ENCODE peak calls at places on chromosomes 7 and 10, in six cellular contexts. One of them, this sample, is unnamed.

GRCh38 chr7:50304158-50304910 is at the start of gene IKZF1:
- DNase-seq in neural progenitor cell: peak
- DNase-seq in brain microvascular endothelial cell: no peak
- DNase-seq in PC-3: no peak
- DNase-seq in AG10803: no peak
- DNase-seq in GM10248: peak
- DNase-seq in this sample: no peak

GRCh38 chr7:155365146-155365874 is 67.6 kb downstream of the INSIG1 start:
- DNase-seq in neural progenitor cell: no peak
- DNase-seq in brain microvascular endothelial cell: no peak
- DNase-seq in PC-3: no peak
- DNase-seq in AG10803: no peak
- DNase-seq in GM10248: no peak
- DNase-seq in this sample: no peak

GRCh38 chr10:127024655-127025054 is 119.4 kb downstream of the DOCK1 start:
- DNase-seq in neural progenitor cell: no peak
- DNase-seq in brain microvascular endothelial cell: no peak
- DNase-seq in PC-3: no peak
- DNase-seq in AG10803: peak
- DNase-seq in GM10248: no peak
- DNase-seq in this sample: peak

GRCh38 chr10:2898509-2898860 is 168.9 kb upstream of the PFKP start:
- DNase-seq in neural progenitor cell: no peak
- DNase-seq in brain microvascular endothelial cell: no peak
- DNase-seq in PC-3: no peak
- DNase-seq in AG10803: no peak
- DNase-seq in GM10248: no peak
- DNase-seq in this sample: no peak

GRCh38 chr10:19683326-19683725 is 132.9 kb upstream of the PLXDC2 start:
- DNase-seq in neural progenitor cell: peak
- DNase-seq in brain microvascular endothelial cell: peak
- DNase-seq in PC-3: no peak
- DNase-seq in AG10803: no peak
- DNase-seq in GM10248: no peak
- DNase-seq in this sample: peak

GRCh38 chr10:115861864-115862263 is 411.1 kb downstream of the GFRA1 start:
- DNase-seq in neural progenitor cell: no peak
- DNase-seq in brain microvascular endothelial cell: peak
- DNase-seq in PC-3: peak
- DNase-seq in AG10803: peak
- DNase-seq in GM10248: no peak
- DNase-seq in this sample: peak

GRCh38 chr7:24669971-24670591 is 87.2 kb downstream of the GSDME start:
- DNase-seq in neural progenitor cell: peak
- DNase-seq in brain microvascular endothelial cell: no peak
- DNase-seq in PC-3: no peak
- DNase-seq in AG10803: no peak
- DNase-seq in GM10248: no peak
- DNase-seq in this sample: no peak

GRCh38 chr10:73991203-73991602 is 6.7 kb upstream of the VCL start:
- DNase-seq in neural progenitor cell: no peak
- DNase-seq in brain microvascular endothelial cell: no peak
- DNase-seq in PC-3: no peak
- DNase-seq in AG10803: no peak
- DNase-seq in GM10248: no peak
- DNase-seq in this sample: no peak

GRCh38 chr7:27151341-27151944 is 940 bp downstream of the HOXA3 start:
- DNase-seq in neural progenitor cell: no peak
- DNase-seq in brain microvascular endothelial cell: no peak
- DNase-seq in PC-3: peak
- DNase-seq in AG10803: no peak
- DNase-seq in GM10248: no peak
- DNase-seq in this sample: no peak

GRCh38 chr7:134547738-134548054 is 1.2 kb upstream of the AKR1B15 start:
- DNase-seq in neural progenitor cell: peak
- DNase-seq in brain microvascular endothelial cell: peak
- DNase-seq in PC-3: peak
- DNase-seq in AG10803: peak
- DNase-seq in GM10248: peak
- DNase-seq in this sample: peak

GRCh38 chr10:4086041-4086886 is 301.3 kb upstream of the KLF6 start:
- DNase-seq in neural progenitor cell: peak
- DNase-seq in brain microvascular endothelial cell: no peak
- DNase-seq in PC-3: no peak
- DNase-seq in AG10803: no peak
- DNase-seq in GM10248: no peak
- DNase-seq in this sample: peak

GRCh38 chr10:95183451-95184230 is 10.4 kb upstream of the ACSM6 start:
- DNase-seq in neural progenitor cell: peak
- DNase-seq in brain microvascular endothelial cell: peak
- DNase-seq in PC-3: peak
- DNase-seq in AG10803: peak
- DNase-seq in GM10248: peak
- DNase-seq in this sample: peak

GRCh38 chr10:78759448-78760120 is 309.2 kb upstream of the ZMIZ1 start:
- DNase-seq in neural progenitor cell: no peak
- DNase-seq in brain microvascular endothelial cell: no peak
- DNase-seq in PC-3: no peak
- DNase-seq in AG10803: no peak
- DNase-seq in GM10248: no peak
- DNase-seq in this sample: no peak

GRCh38 chr7:95157381-95157780 is 167.0 kb downstream of the PON1 start:
- DNase-seq in neural progenitor cell: peak
- DNase-seq in brain microvascular endothelial cell: no peak
- DNase-seq in PC-3: no peak
- DNase-seq in AG10803: no peak
- DNase-seq in GM10248: no peak
- DNase-seq in this sample: no peak

GRCh38 chr10:95963202-95963991 is 55.6 kb downstream of the CC2D2B start:
- DNase-seq in neural progenitor cell: no peak
- DNase-seq in brain microvascular endothelial cell: no peak
- DNase-seq in PC-3: no peak
- DNase-seq in AG10803: no peak
- DNase-seq in GM10248: no peak
- DNase-seq in this sample: no peak

GRCh38 chr10:396535-397220 is 261.4 kb downstream of the ZMYND11 start:
- DNase-seq in neural progenitor cell: no peak
- DNase-seq in brain microvascular endothelial cell: no peak
- DNase-seq in PC-3: no peak
- DNase-seq in AG10803: no peak
- DNase-seq in GM10248: no peak
- DNase-seq in this sample: no peak

GRCh38 chr10:73553316-73553715 is 37.8 kb downstream of the USP54 start:
- DNase-seq in neural progenitor cell: peak
- DNase-seq in brain microvascular endothelial cell: no peak
- DNase-seq in PC-3: no peak
- DNase-seq in AG10803: no peak
- DNase-seq in GM10248: no peak
- DNase-seq in this sample: no peak

DNA sequence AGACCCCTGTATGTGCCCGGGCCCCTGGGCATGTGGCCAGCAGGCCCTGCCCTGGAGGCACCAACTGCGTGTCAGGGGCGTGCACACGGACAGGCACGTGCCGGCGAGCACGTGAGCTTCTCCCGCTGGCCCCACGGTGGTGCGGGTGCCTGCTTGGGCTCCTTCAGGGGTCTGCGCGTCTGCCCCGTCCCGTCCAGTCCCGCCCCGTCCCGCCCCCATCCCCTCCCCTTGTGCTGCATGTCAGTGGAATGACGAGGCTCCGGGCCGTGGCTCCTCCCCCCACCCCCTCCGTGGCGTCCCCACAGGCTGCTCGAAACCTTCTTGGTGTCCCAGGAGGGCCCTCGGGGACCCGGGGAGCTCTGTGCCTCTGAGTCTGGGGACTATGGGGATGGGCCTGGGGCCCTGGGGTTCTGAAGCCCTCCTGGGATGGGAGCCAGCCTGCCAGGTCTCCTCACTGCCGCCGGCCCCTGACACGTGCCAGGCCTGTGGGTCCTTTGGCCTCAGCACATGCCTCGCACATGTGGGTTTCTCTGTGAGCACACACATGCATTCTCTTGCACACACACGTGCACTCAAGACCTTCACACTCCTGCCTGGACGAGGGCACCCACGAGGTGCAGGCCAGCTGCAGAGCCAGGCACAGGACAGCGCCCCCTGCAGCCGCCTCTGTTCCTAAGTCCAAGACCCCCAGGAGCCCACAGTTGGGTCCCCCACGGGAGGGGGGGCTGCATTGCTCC is 27.5 kb upstream of the AMZ1 start:
- DNase-seq in neural progenitor cell: peak
- DNase-seq in brain microvascular endothelial cell: no peak
- DNase-seq in PC-3: no peak
- DNase-seq in AG10803: no peak
- DNase-seq in GM10248: no peak
- DNase-seq in this sample: no peak
- TF ChIP-seq CTCF in neural progenitor cell: peak
- TF ChIP-seq CTCF in brain microvascular endothelial cell: peak
- TF ChIP-seq CTCF in PC-3: peak
- TF ChIP-seq CTCF in AG10803: peak
- TF ChIP-seq CTCF in GM10248: no peak
- TF ChIP-seq CTCF in this sample: peak

GRCh38 chr7:131369354-131369753 is 41.7 kb downstream of the MKLN1 start:
- DNase-seq in neural progenitor cell: no peak
- DNase-seq in brain microvascular endothelial cell: no peak
- DNase-seq in PC-3: peak
- DNase-seq in AG10803: no peak
- DNase-seq in GM10248: no peak
- DNase-seq in this sample: no peak

GRCh38 chr7:131372554-131372953 is 44.9 kb downstream of the MKLN1 start:
- DNase-seq in neural progenitor cell: no peak
- DNase-seq in brain microvascular endothelial cell: no peak
- DNase-seq in PC-3: no peak
- DNase-seq in AG10803: no peak
- DNase-seq in GM10248: no peak
- DNase-seq in this sample: no peak

GRCh38 chr7:131374821-131375220 is 47.1 kb downstream of the MKLN1 start:
- DNase-seq in neural progenitor cell: no peak
- DNase-seq in brain microvascular endothelial cell: no peak
- DNase-seq in PC-3: no peak
- DNase-seq in AG10803: no peak
- DNase-seq in GM10248: no peak
- DNase-seq in this sample: no peak

GRCh38 chr7:131371411-131371810 is 43.7 kb downstream of the MKLN1 start:
- DNase-seq in neural progenitor cell: no peak
- DNase-seq in brain microvascular endothelial cell: no peak
- DNase-seq in PC-3: no peak
- DNase-seq in AG10803: no peak
- DNase-seq in GM10248: no peak
- DNase-seq in this sample: no peak

GRCh38 chr7:131370523-131370968 is 42.9 kb downstream of the MKLN1 start:
- DNase-seq in neural progenitor cell: peak
- DNase-seq in brain microvascular endothelial cell: peak
- DNase-seq in PC-3: peak
- DNase-seq in AG10803: peak
- DNase-seq in GM10248: no peak
- DNase-seq in this sample: peak
- TF ChIP-seq CTCF in neural progenitor cell: no peak
- TF ChIP-seq CTCF in brain microvascular endothelial cell: no peak
- TF ChIP-seq CTCF in PC-3: no peak
- TF ChIP-seq CTCF in AG10803: no peak
- TF ChIP-seq CTCF in GM10248: no peak
- TF ChIP-seq CTCF in this sample: no peak

DNA sequence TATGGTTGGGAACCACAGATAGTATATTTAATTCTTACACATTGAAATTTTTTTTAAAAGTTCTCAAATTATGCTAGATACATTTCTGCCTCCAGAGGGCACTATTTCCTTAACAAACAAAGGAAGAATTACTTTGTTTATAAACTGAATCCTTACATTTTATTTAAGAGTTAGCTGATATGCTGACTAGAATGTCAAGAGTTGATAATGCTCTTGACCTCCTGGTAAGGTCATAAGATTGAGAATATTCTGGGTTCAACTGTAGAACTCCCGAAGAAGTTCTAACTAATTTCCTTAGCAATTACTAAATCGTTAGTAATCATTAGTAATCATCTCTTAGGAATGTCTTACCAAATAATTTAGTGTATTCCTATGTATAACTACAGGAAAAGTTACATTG is 95.3 kb upstream of the CYP26C1 start:
- DNase-seq in neural progenitor cell: peak
- DNase-seq in brain microvascular endothelial cell: no peak
- DNase-seq in PC-3: peak
- DNase-seq in AG10803: peak
- DNase-seq in GM10248: peak
- DNase-seq in this sample: peak
- TF ChIP-seq CTCF in neural progenitor cell: peak
- TF ChIP-seq CTCF in brain microvascular endothelial cell: peak
- TF ChIP-seq CTCF in PC-3: peak
- TF ChIP-seq CTCF in AG10803: peak
- TF ChIP-seq CTCF in GM10248: peak
- TF ChIP-seq CTCF in this sample: peak

GRCh38 chr7:106109521-106110237 is 2.4 kb downstream of the SYPL1 start:
- DNase-seq in neural progenitor cell: no peak
- DNase-seq in brain microvascular endothelial cell: no peak
- DNase-seq in PC-3: no peak
- DNase-seq in AG10803: no peak
- DNase-seq in GM10248: no peak
- DNase-seq in this sample: no peak
- TF ChIP-seq CTCF in neural progenitor cell: no peak
- TF ChIP-seq CTCF in brain microvascular endothelial cell: no peak
- TF ChIP-seq CTCF in PC-3: no peak
- TF ChIP-seq CTCF in AG10803: no peak
- TF ChIP-seq CTCF in GM10248: no peak
- TF ChIP-seq CTCF in this sample: no peak

GRCh38 chr10:80204801-80205477 is 398 bp downstream of the ANXA11 start:
- DNase-seq in neural progenitor cell: peak
- DNase-seq in brain microvascular endothelial cell: no peak
- DNase-seq in PC-3: peak
- DNase-seq in AG10803: no peak
- DNase-seq in GM10248: peak
- DNase-seq in this sample: peak
- TF ChIP-seq CTCF in neural progenitor cell: no peak
- TF ChIP-seq CTCF in brain microvascular endothelial cell: no peak
- TF ChIP-seq CTCF in PC-3: no peak
- TF ChIP-seq CTCF in AG10803: no peak
- TF ChIP-seq CTCF in GM10248: no peak
- TF ChIP-seq CTCF in this sample: no peak

DNA sequence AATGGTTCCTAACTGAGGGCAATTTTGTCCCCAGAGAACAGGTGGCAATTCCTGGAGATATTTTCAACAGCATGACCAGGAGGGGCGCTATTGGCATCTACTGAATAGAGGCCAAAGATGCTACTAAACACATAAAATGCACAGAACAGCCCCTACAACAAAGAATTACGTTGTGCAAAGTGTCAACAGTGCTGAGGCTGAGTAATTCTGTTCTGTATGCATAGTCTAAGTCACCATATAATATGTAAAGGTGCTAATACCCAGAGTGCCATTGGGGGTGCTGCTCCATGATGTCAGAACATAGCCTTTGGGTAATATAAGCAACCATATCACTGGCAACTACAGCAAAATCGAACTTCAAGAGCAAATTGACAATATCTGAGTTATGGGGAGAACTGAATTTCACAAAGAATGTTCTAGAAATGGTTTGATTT is 213.3 kb upstream of the PHYHIPL start:
- DNase-seq in neural progenitor cell: peak
- DNase-seq in brain microvascular endothelial cell: no peak
- DNase-seq in PC-3: peak
- DNase-seq in AG10803: no peak
- DNase-seq in GM10248: no peak
- DNase-seq in this sample: no peak
- TF ChIP-seq CTCF in neural progenitor cell: peak
- TF ChIP-seq CTCF in brain microvascular endothelial cell: peak
- TF ChIP-seq CTCF in PC-3: peak
- TF ChIP-seq CTCF in AG10803: no peak
- TF ChIP-seq CTCF in GM10248: peak
- TF ChIP-seq CTCF in this sample: peak